ENCODE peak calls at places on chromosomes 13 and 19, in ten cellular contexts. One of them, this sample, is unnamed.

GRCh38 chr13:43348397-43348796 is 325.0 kb downstream of the DNAJC15 start:
- DNase-seq in AG08395: no peak
- DNase-seq in sciatic nerve: no peak
- DNase-seq in activated T-helper 1 cell treated with Interleukin-2 at 50 U/mL for 16 hours: no peak
- DNase-seq in retinal pigment epithelial cell: no peak
- DNase-seq in A172: peak
- DNase-seq in Karpas-422: no peak
- DNase-seq in nephron progenitor cell: no peak
- DNase-seq in HS-5: no peak
- DNase-seq in AG04450: no peak
- DNase-seq in this sample: no peak

GRCh38 chr19:1171755-1172352 is 2.2 kb downstream of the SBNO2 start:
- DNase-seq in AG08395: no peak
- DNase-seq in sciatic nerve: no peak
- DNase-seq in activated T-helper 1 cell treated with Interleukin-2 at 50 U/mL for 16 hours: no peak
- DNase-seq in retinal pigment epithelial cell: no peak
- DNase-seq in A172: no peak
- DNase-seq in Karpas-422: no peak
- DNase-seq in nephron progenitor cell: no peak
- DNase-seq in HS-5: no peak
- DNase-seq in AG04450: no peak
- DNase-seq in this sample: no peak

GRCh38 chr13:51629711-51630575 is 45.7 kb downstream of the WDFY2 start:
- DNase-seq in AG08395: no peak
- DNase-seq in sciatic nerve: no peak
- DNase-seq in activated T-helper 1 cell treated with Interleukin-2 at 50 U/mL for 16 hours: no peak
- DNase-seq in retinal pigment epithelial cell: no peak
- DNase-seq in A172: no peak
- DNase-seq in Karpas-422: no peak
- DNase-seq in nephron progenitor cell: no peak
- DNase-seq in HS-5: no peak
- DNase-seq in AG04450: no peak
- DNase-seq in this sample: no peak

GRCh38 chr19:45100797-45101196 is 7.8 kb downstream of the PPP1R37 start:
- DNase-seq in AG08395: no peak
- DNase-seq in sciatic nerve: no peak
- DNase-seq in activated T-helper 1 cell treated with Interleukin-2 at 50 U/mL for 16 hours: no peak
- DNase-seq in retinal pigment epithelial cell: peak
- DNase-seq in A172: no peak
- DNase-seq in Karpas-422: no peak
- DNase-seq in nephron progenitor cell: peak
- DNase-seq in HS-5: no peak
- DNase-seq in AG04450: no peak
- DNase-seq in this sample: no peak

GRCh38 chr19:1000095-1000494 is at the start of gene GRIN3B:
- DNase-seq in AG08395: peak
- DNase-seq in sciatic nerve: no peak
- DNase-seq in activated T-helper 1 cell treated with Interleukin-2 at 50 U/mL for 16 hours: peak
- DNase-seq in retinal pigment epithelial cell: no peak
- DNase-seq in A172: no peak
- DNase-seq in Karpas-422: peak
- DNase-seq in nephron progenitor cell: peak
- DNase-seq in HS-5: no peak
- DNase-seq in AG04450: no peak
- DNase-seq in this sample: no peak

GRCh38 chr13:36883829-36884228 is 36.2 kb downstream of the SMAD9 start:
- DNase-seq in AG08395: no peak
- DNase-seq in sciatic nerve: no peak
- DNase-seq in activated T-helper 1 cell treated with Interleukin-2 at 50 U/mL for 16 hours: no peak
- DNase-seq in retinal pigment epithelial cell: no peak
- DNase-seq in A172: no peak
- DNase-seq in Karpas-422: no peak
- DNase-seq in nephron progenitor cell: no peak
- DNase-seq in HS-5: no peak
- DNase-seq in AG04450: no peak
- DNase-seq in this sample: no peak

GRCh38 chr19:18419699-18420460 is 682 bp downstream of the SSBP4 start:
- DNase-seq in AG08395: no peak
- DNase-seq in sciatic nerve: peak
- DNase-seq in activated T-helper 1 cell treated with Interleukin-2 at 50 U/mL for 16 hours: no peak
- DNase-seq in retinal pigment epithelial cell: no peak
- DNase-seq in A172: no peak
- DNase-seq in Karpas-422: peak
- DNase-seq in nephron progenitor cell: peak
- DNase-seq in HS-5: no peak
- DNase-seq in AG04450: no peak
- DNase-seq in this sample: peak

GRCh38 chr19:12052571-12053169 is at the start of gene ZNF878:
- DNase-seq in AG08395: peak
- DNase-seq in sciatic nerve: peak
- DNase-seq in activated T-helper 1 cell treated with Interleukin-2 at 50 U/mL for 16 hours: no peak
- DNase-seq in retinal pigment epithelial cell: peak
- DNase-seq in A172: peak
- DNase-seq in Karpas-422: peak
- DNase-seq in nephron progenitor cell: peak
- DNase-seq in HS-5: peak
- DNase-seq in AG04450: peak
- DNase-seq in this sample: peak

GRCh38 chr19:46609511-46610412 is 8.6 kb downstream of the CALM3 start:
- DNase-seq in AG08395: no peak
- DNase-seq in sciatic nerve: peak
- DNase-seq in activated T-helper 1 cell treated with Interleukin-2 at 50 U/mL for 16 hours: no peak
- DNase-seq in retinal pigment epithelial cell: no peak
- DNase-seq in A172: no peak
- DNase-seq in Karpas-422: no peak
- DNase-seq in nephron progenitor cell: no peak
- DNase-seq in HS-5: no peak
- DNase-seq in AG04450: no peak
- DNase-seq in this sample: peak

GRCh38 chr13:73082471-73082870 is 23.7 kb downstream of the KLF5 start:
- DNase-seq in AG08395: no peak
- DNase-seq in sciatic nerve: no peak
- DNase-seq in activated T-helper 1 cell treated with Interleukin-2 at 50 U/mL for 16 hours: no peak
- DNase-seq in retinal pigment epithelial cell: no peak
- DNase-seq in A172: no peak
- DNase-seq in Karpas-422: no peak
- DNase-seq in nephron progenitor cell: no peak
- DNase-seq in HS-5: no peak
- DNase-seq in AG04450: no peak
- DNase-seq in this sample: no peak

GRCh38 chr13:76954568-76954967 is 6.3 kb downstream of the ACOD1 start:
- DNase-seq in AG08395: no peak
- DNase-seq in sciatic nerve: no peak
- DNase-seq in activated T-helper 1 cell treated with Interleukin-2 at 50 U/mL for 16 hours: no peak
- DNase-seq in retinal pigment epithelial cell: no peak
- DNase-seq in A172: no peak
- DNase-seq in Karpas-422: no peak
- DNase-seq in nephron progenitor cell: no peak
- DNase-seq in HS-5: no peak
- DNase-seq in AG04450: no peak
- DNase-seq in this sample: no peak

GRCh38 chr19:13920940-13921744 is 15.1 kb downstream of the CC2D1A start:
- DNase-seq in AG08395: peak
- DNase-seq in sciatic nerve: no peak
- DNase-seq in activated T-helper 1 cell treated with Interleukin-2 at 50 U/mL for 16 hours: no peak
- DNase-seq in retinal pigment epithelial cell: no peak
- DNase-seq in A172: peak
- DNase-seq in Karpas-422: peak
- DNase-seq in nephron progenitor cell: no peak
- DNase-seq in HS-5: peak
- DNase-seq in AG04450: no peak
- DNase-seq in this sample: no peak

GRCh38 chr19:5977222-5977784 is 637 bp downstream of the RANBP3 start:
- DNase-seq in AG08395: no peak
- DNase-seq in sciatic nerve: no peak
- DNase-seq in activated T-helper 1 cell treated with Interleukin-2 at 50 U/mL for 16 hours: no peak
- DNase-seq in retinal pigment epithelial cell: no peak
- DNase-seq in A172: no peak
- DNase-seq in Karpas-422: no peak
- DNase-seq in nephron progenitor cell: no peak
- DNase-seq in HS-5: no peak
- DNase-seq in AG04450: no peak
- DNase-seq in this sample: no peak

GRCh38 chr19:53870485-53870844 is 2.8 kb downstream of the MYADM start:
- DNase-seq in AG08395: peak
- DNase-seq in sciatic nerve: peak
- DNase-seq in activated T-helper 1 cell treated with Interleukin-2 at 50 U/mL for 16 hours: no peak
- DNase-seq in retinal pigment epithelial cell: no peak
- DNase-seq in A172: no peak
- DNase-seq in Karpas-422: no peak
- DNase-seq in nephron progenitor cell: peak
- DNase-seq in HS-5: no peak
- DNase-seq in AG04450: no peak
- DNase-seq in this sample: peak

GRCh38 chr19:35254341-35255297 is 5.8 kb downstream of the LSR start:
- DNase-seq in AG08395: no peak
- DNase-seq in sciatic nerve: no peak
- DNase-seq in activated T-helper 1 cell treated with Interleukin-2 at 50 U/mL for 16 hours: no peak
- DNase-seq in retinal pigment epithelial cell: no peak
- DNase-seq in A172: no peak
- DNase-seq in Karpas-422: no peak
- DNase-seq in nephron progenitor cell: no peak
- DNase-seq in HS-5: no peak
- DNase-seq in AG04450: no peak
- DNase-seq in this sample: no peak

GRCh38 chr13:74200081-74200480 is 65.9 kb upstream of the KLF12 start:
- DNase-seq in AG08395: no peak
- DNase-seq in sciatic nerve: no peak
- DNase-seq in activated T-helper 1 cell treated with Interleukin-2 at 50 U/mL for 16 hours: no peak
- DNase-seq in retinal pigment epithelial cell: no peak
- DNase-seq in A172: no peak
- DNase-seq in Karpas-422: no peak
- DNase-seq in nephron progenitor cell: no peak
- DNase-seq in HS-5: no peak
- DNase-seq in AG04450: no peak
- DNase-seq in this sample: no peak

GRCh38 chr19:50512999-50513745 is 541 bp downstream of the ASPDH start:
- DNase-seq in AG08395: no peak
- DNase-seq in sciatic nerve: no peak
- DNase-seq in activated T-helper 1 cell treated with Interleukin-2 at 50 U/mL for 16 hours: no peak
- DNase-seq in retinal pigment epithelial cell: no peak
- DNase-seq in A172: no peak
- DNase-seq in Karpas-422: no peak
- DNase-seq in nephron progenitor cell: no peak
- DNase-seq in HS-5: no peak
- DNase-seq in AG04450: no peak
- DNase-seq in this sample: peak

GRCh38 chr13:26881154-26881553 is 120.6 kb upstream of the GPR12 start:
- DNase-seq in AG08395: peak
- DNase-seq in sciatic nerve: no peak
- DNase-seq in activated T-helper 1 cell treated with Interleukin-2 at 50 U/mL for 16 hours: no peak
- DNase-seq in retinal pigment epithelial cell: no peak
- DNase-seq in A172: peak
- DNase-seq in Karpas-422: no peak
- DNase-seq in nephron progenitor cell: no peak
- DNase-seq in HS-5: no peak
- DNase-seq in AG04450: peak
- DNase-seq in this sample: no peak

GRCh38 chr19:4016903-4017638 is 9.5 kb downstream of the PIAS4 start:
- DNase-seq in AG08395: no peak
- DNase-seq in sciatic nerve: no peak
- DNase-seq in activated T-helper 1 cell treated with Interleukin-2 at 50 U/mL for 16 hours: no peak
- DNase-seq in retinal pigment epithelial cell: no peak
- DNase-seq in A172: no peak
- DNase-seq in Karpas-422: no peak
- DNase-seq in nephron progenitor cell: no peak
- DNase-seq in HS-5: no peak
- DNase-seq in AG04450: no peak
- DNase-seq in this sample: no peak

GRCh38 chr19:658916-659839 is 3.8 kb downstream of the RNF126 start:
- DNase-seq in AG08395: peak
- DNase-seq in sciatic nerve: no peak
- DNase-seq in activated T-helper 1 cell treated with Interleukin-2 at 50 U/mL for 16 hours: no peak
- DNase-seq in retinal pigment epithelial cell: no peak
- DNase-seq in A172: no peak
- DNase-seq in Karpas-422: no peak
- DNase-seq in nephron progenitor cell: no peak
- DNase-seq in HS-5: no peak
- DNase-seq in AG04450: no peak
- DNase-seq in this sample: no peak

GRCh38 chr13:76980075-76980718 is 11.7 kb upstream of the CLN5 start:
- DNase-seq in AG08395: peak
- DNase-seq in sciatic nerve: peak
- DNase-seq in activated T-helper 1 cell treated with Interleukin-2 at 50 U/mL for 16 hours: peak
- DNase-seq in retinal pigment epithelial cell: no peak
- DNase-seq in A172: no peak
- DNase-seq in Karpas-422: peak
- DNase-seq in nephron progenitor cell: peak
- DNase-seq in HS-5: no peak
- DNase-seq in AG04450: peak
- DNase-seq in this sample: peak

GRCh38 chr13:33775339-33776108 is 42.4 kb upstream of the RFC3 start:
- DNase-seq in AG08395: no peak
- DNase-seq in sciatic nerve: no peak
- DNase-seq in activated T-helper 1 cell treated with Interleukin-2 at 50 U/mL for 16 hours: no peak
- DNase-seq in retinal pigment epithelial cell: no peak
- DNase-seq in A172: no peak
- DNase-seq in Karpas-422: peak
- DNase-seq in nephron progenitor cell: no peak
- DNase-seq in HS-5: no peak
- DNase-seq in AG04450: no peak
- DNase-seq in this sample: no peak